ENCODE peak calls at places on chromosomes 4 and X, in ten cellular contexts. H, A, Y, K, C, S, U, F, E and J are unnamed samples.

GRCh38 chr4:155738548-155738947 is 20.3 kb upstream of the GUCY1B1 start:
- DNase-seq in H (no peak), A (no peak), Y (no peak), K (peak; percentile 68), C (no peak), S (peak; percentile 96), U (peak; percentile 69), F (no peak), E (no peak), J (peak; percentile 88)

GRCh38 chr4:127778102-127778501 is 4.0 kb upstream of the HSPA4L start:
- DNase-seq in H (no peak), A (no peak), Y (no peak), K (no peak), C (no peak), S (no peak), U (no peak), F (no peak), E (no peak), J (no peak)

GRCh38 chr4:64250061-64250460 is 159.2 kb downstream of the TECRL start:
- DNase-seq in H (no peak), A (no peak), Y (no peak), K (no peak), C (no peak), S (no peak), U (no peak), F (no peak), E (no peak), J (no peak)

GRCh38 chr4:140427919-140428471 is 547 bp upstream of the CLGN start:
- DNase-seq in H (peak; percentile 42), A (no peak), Y (no peak), K (no peak), C (peak; percentile 6), S (peak; percentile 83), U (peak; percentile 62), F (no peak), E (no peak), J (peak; percentile 23)

GRCh38 chrX:18424482-18425198 is 768 bp upstream of the CDKL5 start:
- DNase-seq in H (peak; percentile 70), A (peak; percentile 73), Y (no peak), K (peak; percentile 36), C (no peak), S (peak; percentile 57), U (peak; percentile 13), F (peak; percentile 29), E (peak; percentile 26), J (peak; percentile 62)

GRCh38 chr4:47543331-47543730 is 58.3 kb downstream of the ATP10D start:
- DNase-seq in H (no peak), A (no peak), Y (no peak), K (no peak), C (no peak), S (no peak), U (no peak), F (peak; percentile 29), E (no peak), J (no peak)

GRCh38 chrX:39550795-39551361 is 546.9 kb downstream of the BCOR start:
- DNase-seq in H (no peak), A (no peak), Y (no peak), K (no peak), C (no peak), S (no peak), U (no peak), F (no peak), E (no peak), J (no peak)

GRCh38 chrX:39519213-39519544 is 578.6 kb downstream of the BCOR start:
- DNase-seq in H (no peak), A (no peak), Y (peak; percentile 20), K (no peak), C (no peak), S (peak; percentile 56), U (no peak), F (no peak), E (no peak), J (no peak)

GRCh38 chrX:40688976-40689375 is 41.6 kb upstream of the CXorf38 start:
- DNase-seq in H (no peak), A (no peak), Y (no peak), K (no peak), C (no peak), S (no peak), U (no peak), F (no peak), E (no peak), J (no peak)

GRCh38 chr4:592825-593520 is 16.9 kb upstream of the TMEM271 start:
- DNase-seq in H (no peak), A (peak; percentile 53), Y (no peak), K (no peak), C (no peak), S (no peak), U (no peak), F (no peak), E (no peak), J (no peak)

GRCh38 chrX:37818031-37818430 is 29.3 kb downstream of the DYNLT3 start:
- DNase-seq in H (no peak), A (no peak), Y (no peak), K (no peak), C (no peak), S (no peak), U (peak; percentile 71), F (no peak), E (no peak), J (no peak)

GRCh38 chrX:46447384-46447783 is 97.8 kb downstream of the ZNF674 start:
- DNase-seq in H (no peak), A (no peak), Y (no peak), K (no peak), C (no peak), S (no peak), U (peak; percentile 12), F (peak; percentile 4), E (no peak), J (peak; percentile 45)

GRCh38 chrX:1592863-1593201 is 1.4 kb downstream of the AKAP17A start:
- DNase-seq in H (no peak), A (no peak), Y (no peak), K (no peak), C (no peak), S (no peak), U (no peak), F (no peak), E (no peak), J (no peak)

GRCh38 chr4:4663028-4663427 is 121.2 kb upstream of the STX18 start:
- DNase-seq in H (no peak), A (no peak), Y (no peak), K (no peak), C (no peak), S (peak; percentile 33), U (no peak), F (no peak), E (peak; percentile 58), J (no peak)

GRCh38 chrX:153773218-153773611 is 7.6 kb upstream of the SRPK3 start:
- DNase-seq in H (no peak), A (peak; percentile 5), Y (no peak), K (no peak), C (no peak), S (no peak), U (no peak), F (no peak), E (no peak), J (no peak)

GRCh38 chrX:574830-575229 is 55.8 kb upstream of the SHOX start:
- DNase-seq in H (no peak), A (no peak), Y (no peak), K (no peak), C (no peak), S (no peak), U (no peak), F (no peak), E (no peak), J (no peak)

GRCh38 chrX:25726539-25726938 is 411.6 kb upstream of the MAGEB18 start:
- DNase-seq in H (no peak), A (no peak), Y (no peak), K (no peak), C (no peak), S (peak; percentile 22), U (no peak), F (peak; percentile 23), E (no peak), J (no peak)

GRCh38 chrX:12814434-12814833 is 23.2 kb downstream of the PRPS2 start:
- DNase-seq in H (peak; percentile 59), A (peak; percentile 43), Y (peak; percentile 32), K (peak; percentile 10), C (no peak), S (peak; percentile 64), U (peak; percentile 59), F (peak; percentile 56), E (peak; percentile 57), J (peak; percentile 72)
- TF ChIP-seq CTCF in H (peak; percentile 76), A (peak; percentile 22), Y (peak; percentile 49), K (peak; percentile 54), C (peak; percentile 2), S (peak; percentile 58), U (peak; percentile 59), F (peak; percentile 56), E (peak; percentile 64), J (peak; percentile 37)

DNA sequence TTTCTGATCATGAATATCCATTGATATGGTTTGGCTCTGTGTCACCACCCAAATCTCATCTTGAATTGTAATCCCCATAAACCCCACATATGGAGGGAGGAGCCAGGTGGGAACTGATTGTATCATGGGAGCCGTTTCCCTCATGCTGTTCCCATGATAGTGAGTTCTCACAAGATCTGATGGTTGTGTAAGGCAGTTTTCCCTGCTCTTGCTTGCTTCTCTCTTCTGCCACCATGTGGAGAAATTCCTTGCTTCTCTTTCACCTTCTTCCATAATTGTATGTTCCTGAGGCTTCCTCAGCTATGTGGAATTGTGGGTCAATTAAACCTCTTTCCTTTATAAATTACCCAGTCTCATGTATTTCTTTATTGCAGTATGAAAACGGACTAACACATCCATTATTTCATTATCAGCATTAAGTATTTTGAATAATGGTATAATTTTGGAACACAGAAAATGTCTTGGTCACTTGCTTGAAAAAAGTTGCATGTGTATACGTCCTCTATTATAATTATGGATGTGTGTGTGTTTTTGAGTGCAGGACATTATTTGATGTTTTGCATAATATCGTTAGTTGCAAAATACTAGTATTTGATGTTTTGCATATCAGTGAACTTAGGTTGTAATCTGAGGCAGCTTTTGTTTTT is 334.6 kb downstream of the PCDH10 start:
- DNase-seq in H (peak; percentile 31), A (no peak), Y (peak; percentile 11), K (peak; percentile 15), C (no peak), S (peak; percentile 60), U (peak; percentile 44), F (peak; percentile 71), E (peak; percentile 56), J (no peak)
- TF ChIP-seq CTCF in H (no peak), A (peak; percentile 13), Y (peak; percentile 52), K (peak; percentile 59), C (no peak), S (peak; percentile 52), U (peak; percentile 54), F (peak; percentile 80), E (peak; percentile 65), J (peak; percentile 36)

GRCh38 chr4:11424896-11425295 is 3.8 kb downstream of the HS3ST1 start:
- DNase-seq in H (no peak), A (no peak), Y (no peak), K (no peak), C (no peak), S (no peak), U (no peak), F (no peak), E (no peak), J (no peak)
- TF ChIP-seq CTCF in H (no peak), A (no peak), Y (no peak), K (no peak), C (no peak), S (no peak), U (no peak), F (peak; percentile 22), E (no peak), J (no peak)

DNA sequence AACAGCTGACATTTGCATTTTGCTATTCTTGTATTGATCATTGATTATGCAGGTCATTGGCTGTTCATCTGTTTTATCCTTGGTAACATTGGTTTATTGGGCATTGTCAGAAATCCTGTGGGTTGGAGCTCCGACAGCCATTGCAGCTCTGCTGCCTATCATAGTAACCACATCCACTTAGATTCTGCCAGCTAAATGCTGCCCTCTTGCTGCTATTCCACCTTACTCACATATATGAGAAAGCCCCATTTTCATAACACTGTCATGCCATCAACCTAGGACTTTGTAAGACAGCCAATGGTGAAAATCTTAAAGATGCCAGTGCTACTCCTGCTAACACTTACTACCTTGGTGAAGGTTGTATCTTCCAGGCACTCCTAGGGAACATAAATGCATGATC is 187.3 kb upstream of the CXCL13 start:
- DNase-seq in H (peak; percentile 23), A (no peak), Y (no peak), K (no peak), C (no peak), S (no peak), U (peak; percentile 4), F (peak; percentile 56), E (no peak), J (no peak)
- TF ChIP-seq CTCF in H (peak; percentile 12), A (no peak), Y (peak; percentile 10), K (peak; percentile 19), C (no peak), S (peak; percentile 5), U (peak; percentile 24), F (peak; percentile 57), E (peak; percentile 44), J (no peak)